ENCODE peak calls at places on chromosomes 2 and 18, in nine cellular contexts. One of them, this sample, is unnamed.

GRCh38 chr2:236499691-236500573 is 69.7 kb upstream of the ACKR3 start:
- DNase-seq in astrocyte of the spinal cord: peak; percentile 13
- DNase-seq in astrocyte of the cerebellum: no peak
- DNase-seq in NB4: peak; percentile 12
- DNase-seq in GM10248: no peak
- DNase-seq in foreskin fibroblast: no peak
- DNase-seq in A549: no peak
- DNase-seq in nephron progenitor cell: no peak
- DNase-seq in heart right ventricle: no peak
- DNase-seq in this sample: no peak

GRCh38 chr2:47239119-47239969 is 84.2 kb upstream of the STPG4 start:
- DNase-seq in astrocyte of the spinal cord: no peak
- DNase-seq in astrocyte of the cerebellum: no peak
- DNase-seq in NB4: no peak
- DNase-seq in GM10248: no peak
- DNase-seq in foreskin fibroblast: no peak
- DNase-seq in A549: no peak
- DNase-seq in nephron progenitor cell: peak; percentile 30
- DNase-seq in heart right ventricle: no peak
- DNase-seq in this sample: no peak

GRCh38 chr18:45212186-45213039 is 402.9 kb upstream of the SLC14A2 start:
- DNase-seq in astrocyte of the spinal cord: peak; percentile 71
- DNase-seq in astrocyte of the cerebellum: peak; percentile 38
- DNase-seq in NB4: peak; percentile 78
- DNase-seq in GM10248: peak; percentile 59
- DNase-seq in foreskin fibroblast: peak; percentile 51
- DNase-seq in A549: peak; percentile 68
- DNase-seq in nephron progenitor cell: peak; percentile 81
- DNase-seq in heart right ventricle: peak; percentile 66
- DNase-seq in this sample: peak; percentile 63

GRCh38 chr2:223084873-223085272 is 32.9 kb downstream of the KCNE4 start:
- DNase-seq in astrocyte of the spinal cord: peak; percentile 39
- DNase-seq in astrocyte of the cerebellum: no peak
- DNase-seq in NB4: no peak
- DNase-seq in GM10248: no peak
- DNase-seq in foreskin fibroblast: no peak
- DNase-seq in A549: no peak
- DNase-seq in nephron progenitor cell: no peak
- DNase-seq in heart right ventricle: no peak
- DNase-seq in this sample: no peak

GRCh38 chr18:23573948-23574431 is 12.3 kb downstream of the NPC1 start:
- DNase-seq in astrocyte of the spinal cord: peak; percentile 72
- DNase-seq in astrocyte of the cerebellum: peak; percentile 55
- DNase-seq in NB4: no peak
- DNase-seq in GM10248: no peak
- DNase-seq in foreskin fibroblast: peak; percentile 54
- DNase-seq in A549: no peak
- DNase-seq in nephron progenitor cell: no peak
- DNase-seq in heart right ventricle: no peak
- DNase-seq in this sample: peak; percentile 51

GRCh38 chr2:188940171-188940570 is 34.0 kb upstream of the COL3A1 start:
- DNase-seq in astrocyte of the spinal cord: peak; percentile 49
- DNase-seq in astrocyte of the cerebellum: no peak
- DNase-seq in NB4: no peak
- DNase-seq in GM10248: no peak
- DNase-seq in foreskin fibroblast: no peak
- DNase-seq in A549: no peak
- DNase-seq in nephron progenitor cell: no peak
- DNase-seq in heart right ventricle: no peak
- DNase-seq in this sample: no peak

GRCh38 chr2:225889452-225889851 is 489.9 kb downstream of the NYAP2 start:
- DNase-seq in astrocyte of the spinal cord: peak; percentile 86
- DNase-seq in astrocyte of the cerebellum: peak; percentile 70
- DNase-seq in NB4: peak; percentile 71
- DNase-seq in GM10248: peak; percentile 24
- DNase-seq in foreskin fibroblast: peak; percentile 78
- DNase-seq in A549: peak; percentile 74
- DNase-seq in nephron progenitor cell: no peak
- DNase-seq in heart right ventricle: no peak
- DNase-seq in this sample: peak; percentile 10

GRCh38 chr2:130791617-130791939 is 36.2 kb downstream of the AMER3 start:
- DNase-seq in astrocyte of the spinal cord: no peak
- DNase-seq in astrocyte of the cerebellum: no peak
- DNase-seq in NB4: peak; percentile 29
- DNase-seq in GM10248: no peak
- DNase-seq in foreskin fibroblast: no peak
- DNase-seq in A549: no peak
- DNase-seq in nephron progenitor cell: no peak
- DNase-seq in heart right ventricle: no peak
- DNase-seq in this sample: no peak

GRCh38 chr2:209661286-209661685 is 110.3 kb upstream of the UNC80 start:
- DNase-seq in astrocyte of the spinal cord: peak; percentile 40
- DNase-seq in astrocyte of the cerebellum: no peak
- DNase-seq in NB4: no peak
- DNase-seq in GM10248: no peak
- DNase-seq in foreskin fibroblast: no peak
- DNase-seq in A549: no peak
- DNase-seq in nephron progenitor cell: peak; percentile 5
- DNase-seq in heart right ventricle: no peak
- DNase-seq in this sample: no peak

DNA sequence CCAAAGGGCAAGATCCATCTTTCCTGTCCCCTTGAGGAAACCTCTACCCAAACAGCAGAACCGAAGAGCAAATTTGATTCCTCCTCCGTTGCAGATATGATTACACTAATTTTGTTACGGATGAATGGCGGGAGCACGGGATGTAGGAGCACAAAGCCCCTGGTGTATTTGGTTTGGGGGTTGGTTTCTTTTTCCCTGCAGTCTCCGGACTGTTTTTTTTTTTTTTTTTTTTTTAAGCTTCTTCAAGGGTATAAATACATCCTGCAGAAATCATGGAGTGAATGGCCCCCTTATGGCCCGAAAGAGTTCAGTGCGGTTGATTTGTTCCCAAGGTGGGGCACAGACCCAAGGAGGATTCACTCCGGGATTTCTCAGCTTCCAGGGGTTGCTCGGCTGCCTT is 135.3 kb upstream of the SH3BP4 start:
- DNase-seq in astrocyte of the spinal cord: no peak
- DNase-seq in astrocyte of the cerebellum: no peak
- DNase-seq in NB4: no peak
- DNase-seq in GM10248: no peak
- DNase-seq in foreskin fibroblast: no peak
- DNase-seq in A549: no peak
- DNase-seq in nephron progenitor cell: no peak
- DNase-seq in heart right ventricle: no peak
- DNase-seq in this sample: no peak
- TF ChIP-seq CTCF in astrocyte of the spinal cord: no peak
- TF ChIP-seq CTCF in astrocyte of the cerebellum: no peak
- TF ChIP-seq CTCF in NB4: no peak
- TF ChIP-seq CTCF in GM10248: no peak
- TF ChIP-seq CTCF in foreskin fibroblast: no peak
- TF ChIP-seq CTCF in A549: no peak
- TF ChIP-seq CTCF in nephron progenitor cell: no peak
- TF ChIP-seq CTCF in heart right ventricle: no peak
- TF ChIP-seq CTCF in this sample: no peak

GRCh38 chr2:18856766-18857165 is 267.4 kb upstream of the NT5C1B start:
- DNase-seq in astrocyte of the spinal cord: no peak
- DNase-seq in astrocyte of the cerebellum: peak; percentile 3
- DNase-seq in NB4: no peak
- DNase-seq in GM10248: no peak
- DNase-seq in foreskin fibroblast: peak; percentile 18
- DNase-seq in A549: no peak
- DNase-seq in nephron progenitor cell: no peak
- DNase-seq in heart right ventricle: no peak
- DNase-seq in this sample: no peak

GRCh38 chr2:18860179-18860578 is 270.8 kb upstream of the NT5C1B start:
- DNase-seq in astrocyte of the spinal cord: peak; percentile 10
- DNase-seq in astrocyte of the cerebellum: peak; percentile 5
- DNase-seq in NB4: no peak
- DNase-seq in GM10248: no peak
- DNase-seq in foreskin fibroblast: no peak
- DNase-seq in A549: no peak
- DNase-seq in nephron progenitor cell: no peak
- DNase-seq in heart right ventricle: no peak
- DNase-seq in this sample: no peak

GRCh38 chr2:18849841-18850578 is 260.6 kb upstream of the NT5C1B start:
- DNase-seq in astrocyte of the spinal cord: no peak
- DNase-seq in astrocyte of the cerebellum: no peak
- DNase-seq in NB4: no peak
- DNase-seq in GM10248: no peak
- DNase-seq in foreskin fibroblast: no peak
- DNase-seq in A549: no peak
- DNase-seq in nephron progenitor cell: no peak
- DNase-seq in heart right ventricle: no peak
- DNase-seq in this sample: peak; percentile 4

GRCh38 chr2:18855027-18855426 is 265.7 kb upstream of the NT5C1B start:
- DNase-seq in astrocyte of the spinal cord: no peak
- DNase-seq in astrocyte of the cerebellum: no peak
- DNase-seq in NB4: no peak
- DNase-seq in GM10248: no peak
- DNase-seq in foreskin fibroblast: no peak
- DNase-seq in A549: peak; percentile 27
- DNase-seq in nephron progenitor cell: no peak
- DNase-seq in heart right ventricle: no peak
- DNase-seq in this sample: no peak
- TF ChIP-seq CTCF in astrocyte of the spinal cord: peak; percentile 53
- TF ChIP-seq CTCF in astrocyte of the cerebellum: peak; percentile 50
- TF ChIP-seq CTCF in NB4: peak; percentile 39
- TF ChIP-seq CTCF in GM10248: no peak
- TF ChIP-seq CTCF in foreskin fibroblast: peak; percentile 28
- TF ChIP-seq CTCF in A549: peak; percentile 30
- TF ChIP-seq CTCF in nephron progenitor cell: peak; percentile 40
- TF ChIP-seq CTCF in heart right ventricle: peak; percentile 35
- TF ChIP-seq CTCF in this sample: no peak

GRCh38 chr18:36441426-36441870 is 143.9 kb downstream of the FHOD3 start:
- DNase-seq in astrocyte of the spinal cord: peak; percentile 20
- DNase-seq in astrocyte of the cerebellum: no peak
- DNase-seq in NB4: no peak
- DNase-seq in GM10248: no peak
- DNase-seq in foreskin fibroblast: no peak
- DNase-seq in A549: no peak
- DNase-seq in nephron progenitor cell: no peak
- DNase-seq in heart right ventricle: no peak
- DNase-seq in this sample: no peak

GRCh38 chr18:36440614-36441013 is 143.1 kb downstream of the FHOD3 start:
- DNase-seq in astrocyte of the spinal cord: peak; percentile 33
- DNase-seq in astrocyte of the cerebellum: peak; percentile 31
- DNase-seq in NB4: no peak
- DNase-seq in GM10248: no peak
- DNase-seq in foreskin fibroblast: peak; percentile 13
- DNase-seq in A549: no peak
- DNase-seq in nephron progenitor cell: no peak
- DNase-seq in heart right ventricle: no peak
- DNase-seq in this sample: no peak

GRCh38 chr18:36441872-36442271 is 144.4 kb downstream of the FHOD3 start:
- DNase-seq in astrocyte of the spinal cord: peak; percentile 58
- DNase-seq in astrocyte of the cerebellum: peak; percentile 28
- DNase-seq in NB4: no peak
- DNase-seq in GM10248: no peak
- DNase-seq in foreskin fibroblast: peak; percentile 28
- DNase-seq in A549: no peak
- DNase-seq in nephron progenitor cell: no peak
- DNase-seq in heart right ventricle: no peak
- DNase-seq in this sample: no peak

GRCh38 chr18:36432880-36433279 is 135.4 kb downstream of the FHOD3 start:
- DNase-seq in astrocyte of the spinal cord: no peak
- DNase-seq in astrocyte of the cerebellum: no peak
- DNase-seq in NB4: no peak
- DNase-seq in GM10248: no peak
- DNase-seq in foreskin fibroblast: no peak
- DNase-seq in A549: no peak
- DNase-seq in nephron progenitor cell: no peak
- DNase-seq in heart right ventricle: no peak
- DNase-seq in this sample: no peak

DNA sequence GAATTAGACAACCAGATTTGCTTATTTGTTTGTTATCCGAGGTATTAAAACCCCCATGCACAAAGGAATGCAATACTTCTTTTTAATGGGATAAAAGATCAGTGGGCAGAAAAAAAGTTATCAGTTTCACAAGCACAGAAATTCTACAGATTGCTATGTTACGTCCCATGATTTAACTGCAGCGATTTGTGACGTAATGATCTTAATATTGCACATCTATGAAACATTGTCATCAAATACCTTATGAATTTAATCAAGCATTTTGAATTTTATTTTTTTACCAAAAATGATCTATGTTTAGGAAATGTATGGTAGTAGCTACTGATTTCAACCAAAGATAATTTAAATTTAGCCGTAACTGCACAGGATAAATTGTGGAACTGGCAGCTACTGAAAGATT is 138.9 kb downstream of the FHOD3 start:
- DNase-seq in astrocyte of the spinal cord: no peak
- DNase-seq in astrocyte of the cerebellum: no peak
- DNase-seq in NB4: no peak
- DNase-seq in GM10248: no peak
- DNase-seq in foreskin fibroblast: no peak
- DNase-seq in A549: no peak
- DNase-seq in nephron progenitor cell: no peak
- DNase-seq in heart right ventricle: no peak
- DNase-seq in this sample: no peak
- TF ChIP-seq CTCF in astrocyte of the spinal cord: no peak
- TF ChIP-seq CTCF in astrocyte of the cerebellum: no peak
- TF ChIP-seq CTCF in NB4: no peak
- TF ChIP-seq CTCF in GM10248: no peak
- TF ChIP-seq CTCF in foreskin fibroblast: no peak
- TF ChIP-seq CTCF in A549: no peak
- TF ChIP-seq CTCF in nephron progenitor cell: no peak
- TF ChIP-seq CTCF in heart right ventricle: no peak
- TF ChIP-seq CTCF in this sample: no peak

GRCh38 chr2:60531638-60532216 is 21.7 kb downstream of the BCL11A start:
- DNase-seq in astrocyte of the spinal cord: no peak
- DNase-seq in astrocyte of the cerebellum: no peak
- DNase-seq in NB4: no peak
- DNase-seq in GM10248: no peak
- DNase-seq in foreskin fibroblast: no peak
- DNase-seq in A549: no peak
- DNase-seq in nephron progenitor cell: no peak
- DNase-seq in heart right ventricle: no peak
- DNase-seq in this sample: no peak

GRCh38 chr2:60532421-60532820 is 21.0 kb downstream of the BCL11A start:
- DNase-seq in astrocyte of the spinal cord: no peak
- DNase-seq in astrocyte of the cerebellum: no peak
- DNase-seq in NB4: no peak
- DNase-seq in GM10248: no peak
- DNase-seq in foreskin fibroblast: no peak
- DNase-seq in A549: no peak
- DNase-seq in nephron progenitor cell: no peak
- DNase-seq in heart right ventricle: no peak
- DNase-seq in this sample: no peak

GRCh38 chr2:60535392-60536312 is 17.8 kb downstream of the BCL11A start:
- DNase-seq in astrocyte of the spinal cord: no peak
- DNase-seq in astrocyte of the cerebellum: no peak
- DNase-seq in NB4: no peak
- DNase-seq in GM10248: no peak
- DNase-seq in foreskin fibroblast: no peak
- DNase-seq in A549: no peak
- DNase-seq in nephron progenitor cell: no peak
- DNase-seq in heart right ventricle: no peak
- DNase-seq in this sample: peak; percentile 36

GRCh38 chr2:60533114-60534033 is 20.1 kb downstream of the BCL11A start:
- DNase-seq in astrocyte of the spinal cord: peak; percentile 62
- DNase-seq in astrocyte of the cerebellum: peak; percentile 67
- DNase-seq in NB4: no peak
- DNase-seq in GM10248: no peak
- DNase-seq in foreskin fibroblast: no peak
- DNase-seq in A549: no peak
- DNase-seq in nephron progenitor cell: no peak
- DNase-seq in heart right ventricle: no peak
- DNase-seq in this sample: no peak

GRCh38 chr2:60534034-60534393 is 19.4 kb downstream of the BCL11A start:
- DNase-seq in astrocyte of the spinal cord: no peak
- DNase-seq in astrocyte of the cerebellum: no peak
- DNase-seq in NB4: no peak
- DNase-seq in GM10248: no peak
- DNase-seq in foreskin fibroblast: no peak
- DNase-seq in A549: no peak
- DNase-seq in nephron progenitor cell: no peak
- DNase-seq in heart right ventricle: no peak
- DNase-seq in this sample: no peak
- TF ChIP-seq CTCF in astrocyte of the spinal cord: peak; percentile 4
- TF ChIP-seq CTCF in astrocyte of the cerebellum: no peak
- TF ChIP-seq CTCF in NB4: no peak
- TF ChIP-seq CTCF in GM10248: no peak
- TF ChIP-seq CTCF in foreskin fibroblast: no peak
- TF ChIP-seq CTCF in A549: no peak
- TF ChIP-seq CTCF in nephron progenitor cell: no peak
- TF ChIP-seq CTCF in heart right ventricle: no peak
- TF ChIP-seq CTCF in this sample: no peak